ENCODE peak calls at places on chromosomes 1 and 21, in eight cellular contexts. R is fibroblast of lung; Q is uterus; P is IMR-90; N is trophoblast cell; A is cardiac muscle cell; Z is OCI-LY7; B is CD4-positive, CD25-positive, alpha-beta regulatory T cell. F is an unnamed sample.

GRCh38 chr1:40305451-40305850 is 11.6 kb downstream of the COL9A2 start:
- DNase-seq in Q (no peak), P (no peak), N (no peak), Z (peak), B (no peak), R (no peak), A (no peak), F (peak)

GRCh38 chr21:36641886-36642285 is 57.0 kb upstream of the SIM2 start:
- DNase-seq in Z (no peak), P (no peak), N (no peak), B (no peak), Q (no peak), A (no peak), R (no peak), F (no peak)

GRCh38 chr1:18908911-18909771 is 6.8 kb upstream of the ALDH4A1 start:
- DNase-seq in P (no peak), N (no peak), B (no peak), A (no peak), Z (no peak), R (no peak), Q (no peak), F (no peak)

GRCh38 chr1:184019506-184019905 is 18.0 kb downstream of the COLGALT2 start:
- DNase-seq in A (no peak), Z (no peak), P (no peak), R (no peak), B (no peak), N (no peak), Q (no peak), F (no peak)

GRCh38 chr1:162854245-162854860 is 6.6 kb downstream of the CCDC190 start:
- DNase-seq in R (peak), A (peak), Q (peak), N (peak), B (peak), Z (peak), P (peak), F (no peak)

GRCh38 chr1:36089393-36090121 is 865 bp downstream of the ADPRS start:
- DNase-seq in A (peak), R (peak), Z (peak), B (no peak), N (peak), Q (no peak), P (peak), F (no peak)

GRCh38 chr1:89356658-89357400 is 7.0 kb upstream of the GBP6 start:
- DNase-seq in Z (no peak), A (no peak), B (no peak), Q (no peak), P (peak), N (no peak), R (peak), F (no peak)

GRCh38 chr1:151993734-151994496 is at the start of gene S100A10:
- DNase-seq in P (peak), A (peak), Q (peak), R (peak), B (peak), Z (no peak), N (peak), F (peak)

GRCh38 chr21:34774750-34775149 is 106.0 kb downstream of the CLIC6 start:
- DNase-seq in B (no peak), P (no peak), N (peak), Q (no peak), R (no peak), A (no peak), Z (no peak), F (no peak)

GRCh38 chr1:167538657-167539056 is 14.9 kb downstream of the CREG1 start:
- DNase-seq in A (peak), B (no peak), R (no peak), P (no peak), Q (no peak), N (no peak), Z (no peak), F (no peak)

GRCh38 chr1:43293896-43294760 is 6.7 kb upstream of the TIE1 start:
- DNase-seq in B (no peak), N (peak), Q (no peak), A (no peak), Z (no peak), P (peak), R (peak), F (no peak)

DNA sequence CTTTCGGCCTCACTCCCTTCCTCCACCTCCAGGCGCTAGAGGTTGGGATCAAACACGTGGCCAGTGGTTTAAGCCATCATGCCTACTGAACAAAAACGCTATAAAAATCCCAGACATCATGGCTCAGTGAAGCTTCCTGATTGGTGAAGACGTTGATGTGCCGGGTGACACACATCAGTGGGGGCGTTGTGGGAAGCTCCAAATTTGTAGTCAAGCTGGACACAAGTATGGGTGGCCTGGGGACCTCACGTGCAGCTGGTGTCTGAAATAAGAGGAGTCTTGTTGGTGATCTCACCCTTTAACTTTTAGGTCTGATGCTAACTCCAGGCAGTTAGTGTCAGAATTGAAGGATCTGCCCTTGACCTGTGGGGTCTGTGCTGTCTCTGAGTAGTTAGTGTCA is 6.7 kb downstream of the CFAP298 start:
- DNase-seq in A (no peak), N (no peak), P (no peak), R (no peak), B (no peak), Q (no peak), Z (no peak), F (no peak)
- H3K27ac ChIP-seq in A (no peak), N (no peak), P (no peak), R (no peak), B (no peak), Q (no peak), Z (no peak), F (no peak)

GRCh38 chr1:2446861-2447260 is 29.2 kb upstream of the PLCH2 start:
- DNase-seq in R (no peak), A (no peak), N (no peak), B (no peak), P (no peak), Z (no peak), Q (no peak), F (no peak)
- H3K27ac ChIP-seq in R (no peak), A (no peak), N (no peak), B (no peak), P (no peak), Z (no peak), Q (no peak), F (no peak)

GRCh38 chr1:156661932-156662587 is 15.1 kb downstream of the NES start:
- DNase-seq in R (peak), B (no peak), A (no peak), Q (no peak), N (peak), P (peak), Z (peak), F (no peak)
- H3K27ac ChIP-seq in R (peak), B (no peak), A (peak), Q (peak), N (peak), P (peak), Z (no peak), F (peak)

GRCh38 chr1:114033961-114034360 is 54.7 kb downstream of the OLFML3 start:
- DNase-seq in P (no peak), Q (no peak), B (no peak), R (no peak), Z (no peak), N (peak), A (no peak), F (no peak)

GRCh38 chr1:114034561-114035303 is 55.5 kb downstream of the OLFML3 start:
- DNase-seq in R (no peak), Z (no peak), N (no peak), B (no peak), A (no peak), Q (no peak), P (no peak), F (no peak)

GRCh38 chr1:114035304-114035700 is 56.0 kb downstream of the OLFML3 start:
- DNase-seq in Z (no peak), Q (no peak), A (no peak), N (no peak), P (no peak), B (no peak), R (no peak), F (no peak)

GRCh38 chr1:114032271-114033218 is 53.3 kb downstream of the OLFML3 start:
- DNase-seq in B (no peak), Z (no peak), P (peak), A (no peak), N (peak), R (peak), Q (no peak), F (no peak)

DNA sequence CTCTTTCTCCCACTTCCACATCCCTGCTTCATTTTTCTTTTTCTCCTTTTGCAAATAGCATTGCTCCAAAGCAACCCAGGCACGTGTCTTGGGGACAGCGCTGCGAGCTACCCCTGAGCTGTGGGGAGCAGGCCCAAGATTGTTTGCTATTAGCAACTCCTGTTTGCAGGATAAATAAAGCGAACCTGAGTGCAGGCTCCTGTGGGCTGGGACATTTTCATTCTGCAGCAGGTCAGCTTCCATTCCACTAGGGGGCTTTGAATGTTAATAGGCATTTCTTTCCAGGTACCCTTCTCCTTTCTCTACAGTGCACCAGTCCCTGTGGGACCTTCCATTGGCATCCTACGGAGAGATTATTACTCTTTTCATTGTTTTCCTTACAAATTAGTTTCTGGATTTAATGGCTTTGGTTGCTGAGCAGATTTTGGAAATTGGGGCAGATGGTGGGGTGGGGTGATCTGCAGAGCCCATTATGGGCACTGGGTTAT is 54.0 kb downstream of the OLFML3 start:
- DNase-seq in N (peak), B (peak), A (peak), R (peak), Z (peak), Q (no peak), P (no peak), F (no peak)
- H3K27ac ChIP-seq in N (peak), B (no peak), A (no peak), R (no peak), Z (no peak), Q (no peak), P (no peak), F (no peak)

DNA sequence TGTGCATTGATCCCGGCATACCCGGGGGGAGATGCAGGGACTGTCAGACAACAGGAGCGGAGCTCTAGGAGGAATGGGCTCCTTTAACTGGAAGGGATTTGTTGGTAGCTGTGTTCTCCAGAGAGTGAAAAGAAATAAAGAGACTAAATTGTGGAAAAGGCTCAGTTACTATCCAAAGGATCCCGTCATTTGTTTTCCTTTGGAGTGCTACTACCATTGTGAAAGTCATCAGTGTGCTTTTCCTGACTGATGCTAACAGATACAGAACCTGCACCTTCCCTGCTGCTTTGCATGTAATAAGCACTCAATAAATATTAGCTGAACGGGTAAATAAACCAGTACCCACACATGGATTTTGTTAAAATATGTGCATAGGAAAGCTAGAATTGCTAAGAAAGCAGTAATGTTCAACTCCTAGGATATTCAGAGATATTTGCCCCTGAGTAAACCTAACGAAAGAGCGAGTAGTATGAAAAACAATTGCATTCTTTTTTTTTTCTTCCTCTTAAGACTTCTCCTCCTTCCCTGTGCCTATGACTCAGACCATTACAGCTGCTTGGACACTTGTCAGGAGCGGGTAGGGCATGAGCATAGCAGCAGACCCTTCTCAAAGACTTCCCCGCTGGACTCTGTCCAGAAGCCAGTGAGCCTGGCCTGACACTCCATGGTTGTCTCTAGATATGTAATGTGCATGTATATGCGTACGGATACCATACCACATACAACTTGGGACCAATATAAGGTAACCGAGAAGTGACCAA is 41.6 kb downstream of the PTGFRN start:
- DNase-seq in Z (no peak), N (peak), B (no peak), R (peak), Q (peak), A (no peak), P (peak), F (peak)
- H3K27ac ChIP-seq in Z (no peak), N (no peak), B (no peak), R (no peak), Q (peak), A (no peak), P (no peak), F (peak)

DNA sequence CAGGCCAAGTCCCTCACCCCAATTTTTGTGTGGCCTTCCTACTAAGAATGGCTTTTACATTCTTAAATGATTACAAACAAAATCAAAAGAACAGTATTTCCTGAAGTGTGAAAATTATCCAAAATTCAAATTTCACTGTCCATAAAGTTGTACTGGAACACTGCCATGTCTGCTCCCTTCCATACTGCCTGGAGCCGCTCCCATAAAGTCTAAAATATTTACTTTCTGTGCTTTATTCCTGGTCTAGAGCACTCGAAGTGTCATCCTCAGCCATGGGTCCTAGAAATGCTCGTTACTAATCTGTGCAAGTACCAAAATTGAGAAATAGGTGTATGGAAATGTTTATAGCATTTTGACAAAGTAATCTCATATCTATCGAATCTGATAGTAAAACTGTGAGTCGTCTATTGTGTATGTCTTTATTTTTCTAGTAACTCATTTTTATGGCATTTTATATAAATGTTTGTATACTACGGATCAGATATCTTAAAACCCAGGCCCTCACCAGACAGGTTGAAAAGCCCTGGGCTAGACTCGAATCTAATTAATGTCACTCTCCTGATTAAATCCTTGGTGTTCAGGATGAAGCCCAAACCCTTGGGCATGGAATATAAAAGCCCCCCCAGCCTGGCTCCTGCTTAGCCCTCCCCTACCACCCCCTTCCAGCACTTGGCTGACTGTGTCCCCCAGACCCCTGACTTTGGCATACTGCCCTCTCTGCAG is 4.9 kb downstream of the LBR start:
- DNase-seq in N (no peak), A (no peak), Q (no peak), R (no peak), B (no peak), Z (no peak), P (no peak), F (no peak)
- H3K27ac ChIP-seq in N (no peak), A (no peak), Q (peak), R (no peak), B (no peak), Z (no peak), P (no peak), F (no peak)

DNA sequence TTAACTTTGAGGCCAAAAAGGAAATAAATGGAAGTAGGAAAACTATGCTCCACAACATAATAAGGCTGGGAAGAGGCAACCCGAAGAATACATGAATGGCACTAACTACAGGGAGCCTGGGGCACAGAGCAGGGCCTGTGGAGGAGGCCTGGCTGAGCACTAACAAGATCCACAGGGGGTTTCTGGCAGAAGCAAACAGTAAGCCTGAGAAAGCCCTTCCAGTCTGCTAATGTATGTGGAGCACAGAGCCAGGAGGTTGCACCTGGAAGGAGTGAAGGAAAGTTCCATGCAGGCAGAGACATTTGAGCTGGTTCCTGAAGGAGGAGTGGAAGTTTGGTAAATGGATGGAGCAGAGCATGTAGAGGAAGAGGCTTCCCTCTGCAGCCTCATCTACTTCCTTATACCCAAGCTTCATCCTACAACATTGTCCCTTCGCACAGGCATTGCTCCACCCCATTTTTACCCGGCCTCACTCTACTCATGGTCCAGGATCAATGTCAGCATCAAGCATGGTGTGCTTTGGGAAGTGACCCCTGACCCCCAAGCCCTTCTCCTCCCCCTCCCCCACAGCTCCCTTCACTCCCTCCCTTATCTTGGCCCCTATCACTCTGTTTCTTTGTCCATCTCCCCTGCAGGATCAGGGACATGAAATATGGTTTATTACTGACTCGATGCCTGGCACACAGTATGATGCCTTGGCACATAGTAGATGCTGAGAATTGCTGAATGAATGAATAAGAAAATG is 23.3 kb downstream of the SHISA4 start:
- DNase-seq in N (no peak), P (no peak), Q (no peak), A (no peak), R (no peak), Z (no peak), B (no peak), F (no peak)
- H3K27ac ChIP-seq in N (no peak), P (no peak), Q (peak), A (peak), R (no peak), Z (no peak), B (no peak), F (no peak)

DNA sequence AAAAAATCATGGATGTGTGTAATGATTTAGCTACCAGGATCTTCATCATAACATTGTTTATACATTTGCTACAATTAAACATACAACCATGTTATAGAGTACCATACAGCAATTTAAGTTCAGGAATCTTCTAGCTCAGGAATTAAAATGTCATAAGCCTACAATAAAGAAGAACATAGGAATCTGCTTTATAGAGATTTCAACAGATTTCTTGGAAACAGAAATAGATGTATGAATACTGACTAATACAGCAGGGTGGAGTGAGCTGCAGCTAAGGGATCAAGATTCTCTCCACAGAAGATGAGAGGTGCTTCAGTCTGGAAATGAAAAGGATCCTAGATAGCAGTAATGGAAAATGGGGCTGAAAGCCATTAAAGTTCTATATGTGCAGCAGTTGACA is 74.0 kb downstream of the DNTTIP2 start:
- DNase-seq in Q (no peak), R (peak), N (no peak), Z (no peak), B (no peak), P (peak), A (no peak), F (no peak)
- H3K27ac ChIP-seq in Q (peak), R (peak), N (no peak), Z (no peak), B (no peak), P (peak), A (no peak), F (no peak)

F was measured in suprapubic skin.